ENCODE peak calls at places on chromosomes 11 and 22, in nine cellular contexts. One of them, this sample, is unnamed.

GRCh38 chr11:131536159-131536558 is 165.7 kb downstream of the NTM start:
- DNase-seq in H4: no peak
- DNase-seq in dorsolateral prefrontal cortex: no peak
- DNase-seq in HTR-8/SVneo: no peak
- DNase-seq in stimulated activated naive CD4-positive, alpha-beta T cell: no peak
- DNase-seq in cardiac muscle cell: no peak
- DNase-seq in retinal pigment epithelial cell: no peak
- DNase-seq in psoas muscle: no peak
- DNase-seq in stimulated activated CD4-positive, alpha-beta T cell treated with anti-CD3 and anti-CD28 coated beads, Interleukin-1b, Interleukin-23, amount 100 ng/mL, for 1 hour: no peak
- DNase-seq in this sample: no peak

GRCh38 chr11:119153049-119153818 is 4.4 kb downstream of the ABCG4 start:
- DNase-seq in psoas muscle: no peak
- DNase-seq in dorsolateral prefrontal cortex: no peak
- DNase-seq in cardiac muscle cell: peak
- DNase-seq in HTR-8/SVneo: no peak
- DNase-seq in retinal pigment epithelial cell: no peak
- DNase-seq in stimulated activated naive CD4-positive, alpha-beta T cell: no peak
- DNase-seq in H4: no peak
- DNase-seq in stimulated activated CD4-positive, alpha-beta T cell treated with anti-CD3 and anti-CD28 coated beads, Interleukin-1b, Interleukin-23, amount 100 ng/mL, for 1 hour: no peak
- DNase-seq in this sample: no peak

GRCh38 chr22:42684462-42685195 is 35.4 kb upstream of the CYB5R3 start:
- DNase-seq in HTR-8/SVneo: no peak
- DNase-seq in cardiac muscle cell: no peak
- DNase-seq in stimulated activated CD4-positive, alpha-beta T cell treated with anti-CD3 and anti-CD28 coated beads, Interleukin-1b, Interleukin-23, amount 100 ng/mL, for 1 hour: no peak
- DNase-seq in dorsolateral prefrontal cortex: no peak
- DNase-seq in stimulated activated naive CD4-positive, alpha-beta T cell: no peak
- DNase-seq in retinal pigment epithelial cell: no peak
- DNase-seq in psoas muscle: peak
- DNase-seq in H4: no peak
- DNase-seq in this sample: no peak

GRCh38 chr11:127815316-127815715 is 772.0 kb downstream of the ETS1 start:
- DNase-seq in psoas muscle: no peak
- DNase-seq in retinal pigment epithelial cell: no peak
- DNase-seq in dorsolateral prefrontal cortex: no peak
- DNase-seq in HTR-8/SVneo: no peak
- DNase-seq in stimulated activated naive CD4-positive, alpha-beta T cell: no peak
- DNase-seq in cardiac muscle cell: no peak
- DNase-seq in stimulated activated CD4-positive, alpha-beta T cell treated with anti-CD3 and anti-CD28 coated beads, Interleukin-1b, Interleukin-23, amount 100 ng/mL, for 1 hour: no peak
- DNase-seq in H4: no peak
- DNase-seq in this sample: no peak

GRCh38 chr11:100240051-100240450 is 447.0 kb upstream of the ARHGAP42 start:
- DNase-seq in dorsolateral prefrontal cortex: no peak
- DNase-seq in stimulated activated CD4-positive, alpha-beta T cell treated with anti-CD3 and anti-CD28 coated beads, Interleukin-1b, Interleukin-23, amount 100 ng/mL, for 1 hour: no peak
- DNase-seq in retinal pigment epithelial cell: no peak
- DNase-seq in psoas muscle: no peak
- DNase-seq in HTR-8/SVneo: no peak
- DNase-seq in stimulated activated naive CD4-positive, alpha-beta T cell: no peak
- DNase-seq in H4: no peak
- DNase-seq in cardiac muscle cell: no peak
- DNase-seq in this sample: no peak

GRCh38 chr22:43996170-43996980 is 27.7 kb upstream of the PARVB start:
- DNase-seq in psoas muscle: peak
- DNase-seq in dorsolateral prefrontal cortex: no peak
- DNase-seq in H4: no peak
- DNase-seq in HTR-8/SVneo: no peak
- DNase-seq in cardiac muscle cell: no peak
- DNase-seq in retinal pigment epithelial cell: no peak
- DNase-seq in stimulated activated naive CD4-positive, alpha-beta T cell: peak
- DNase-seq in stimulated activated CD4-positive, alpha-beta T cell treated with anti-CD3 and anti-CD28 coated beads, Interleukin-1b, Interleukin-23, amount 100 ng/mL, for 1 hour: peak
- DNase-seq in this sample: peak

GRCh38 chr11:124402326-124402922 is 3.6 kb upstream of the OR8B3 start:
- DNase-seq in psoas muscle: no peak
- DNase-seq in retinal pigment epithelial cell: peak
- DNase-seq in stimulated activated CD4-positive, alpha-beta T cell treated with anti-CD3 and anti-CD28 coated beads, Interleukin-1b, Interleukin-23, amount 100 ng/mL, for 1 hour: no peak
- DNase-seq in cardiac muscle cell: peak
- DNase-seq in dorsolateral prefrontal cortex: peak
- DNase-seq in HTR-8/SVneo: peak
- DNase-seq in stimulated activated naive CD4-positive, alpha-beta T cell: no peak
- DNase-seq in H4: peak
- DNase-seq in this sample: peak

GRCh38 chr11:84106560-84106959 is 820.4 kb upstream of the CCDC90B start:
- DNase-seq in H4: peak
- DNase-seq in cardiac muscle cell: no peak
- DNase-seq in stimulated activated CD4-positive, alpha-beta T cell treated with anti-CD3 and anti-CD28 coated beads, Interleukin-1b, Interleukin-23, amount 100 ng/mL, for 1 hour: no peak
- DNase-seq in psoas muscle: no peak
- DNase-seq in dorsolateral prefrontal cortex: no peak
- DNase-seq in retinal pigment epithelial cell: no peak
- DNase-seq in stimulated activated naive CD4-positive, alpha-beta T cell: no peak
- DNase-seq in HTR-8/SVneo: no peak
- DNase-seq in this sample: no peak

GRCh38 chr11:2072551-2073261 is 66.5 kb downstream of the IGF2 start:
- DNase-seq in stimulated activated naive CD4-positive, alpha-beta T cell: no peak
- DNase-seq in dorsolateral prefrontal cortex: no peak
- DNase-seq in HTR-8/SVneo: no peak
- DNase-seq in H4: no peak
- DNase-seq in stimulated activated CD4-positive, alpha-beta T cell treated with anti-CD3 and anti-CD28 coated beads, Interleukin-1b, Interleukin-23, amount 100 ng/mL, for 1 hour: no peak
- DNase-seq in cardiac muscle cell: no peak
- DNase-seq in psoas muscle: no peak
- DNase-seq in retinal pigment epithelial cell: no peak
- DNase-seq in this sample: no peak

GRCh38 chr11:83933008-83933407 is 646.8 kb upstream of the CCDC90B start:
- DNase-seq in dorsolateral prefrontal cortex: no peak
- DNase-seq in HTR-8/SVneo: no peak
- DNase-seq in psoas muscle: no peak
- DNase-seq in cardiac muscle cell: no peak
- DNase-seq in stimulated activated CD4-positive, alpha-beta T cell treated with anti-CD3 and anti-CD28 coated beads, Interleukin-1b, Interleukin-23, amount 100 ng/mL, for 1 hour: no peak
- DNase-seq in retinal pigment epithelial cell: no peak
- DNase-seq in stimulated activated naive CD4-positive, alpha-beta T cell: no peak
- DNase-seq in H4: no peak
- DNase-seq in this sample: peak

GRCh38 chr22:42332089-42332488 is 61.6 kb upstream of the TCF20 start:
- DNase-seq in psoas muscle: no peak
- DNase-seq in HTR-8/SVneo: no peak
- DNase-seq in cardiac muscle cell: no peak
- DNase-seq in H4: no peak
- DNase-seq in stimulated activated CD4-positive, alpha-beta T cell treated with anti-CD3 and anti-CD28 coated beads, Interleukin-1b, Interleukin-23, amount 100 ng/mL, for 1 hour: no peak
- DNase-seq in stimulated activated naive CD4-positive, alpha-beta T cell: no peak
- DNase-seq in retinal pigment epithelial cell: no peak
- DNase-seq in dorsolateral prefrontal cortex: no peak
- DNase-seq in this sample: no peak

GRCh38 chr11:38425578-38425977 is 1827.5 kb upstream of the RAG2 start:
- DNase-seq in H4: no peak
- DNase-seq in stimulated activated naive CD4-positive, alpha-beta T cell: no peak
- DNase-seq in cardiac muscle cell: peak
- DNase-seq in dorsolateral prefrontal cortex: no peak
- DNase-seq in psoas muscle: no peak
- DNase-seq in HTR-8/SVneo: no peak
- DNase-seq in retinal pigment epithelial cell: no peak
- DNase-seq in stimulated activated CD4-positive, alpha-beta T cell treated with anti-CD3 and anti-CD28 coated beads, Interleukin-1b, Interleukin-23, amount 100 ng/mL, for 1 hour: no peak
- DNase-seq in this sample: no peak

GRCh38 chr11:62669420-62670161 is 1.9 kb upstream of the UQCC3 start:
- DNase-seq in H4: no peak
- DNase-seq in stimulated activated naive CD4-positive, alpha-beta T cell: no peak
- DNase-seq in stimulated activated CD4-positive, alpha-beta T cell treated with anti-CD3 and anti-CD28 coated beads, Interleukin-1b, Interleukin-23, amount 100 ng/mL, for 1 hour: no peak
- DNase-seq in cardiac muscle cell: no peak
- DNase-seq in psoas muscle: no peak
- DNase-seq in HTR-8/SVneo: no peak
- DNase-seq in retinal pigment epithelial cell: no peak
- DNase-seq in dorsolateral prefrontal cortex: no peak
- DNase-seq in this sample: no peak

GRCh38 chr11:94851864-94852581 is 83.9 kb downstream of the AMOTL1 start:
- DNase-seq in retinal pigment epithelial cell: no peak
- DNase-seq in psoas muscle: no peak
- DNase-seq in HTR-8/SVneo: no peak
- DNase-seq in H4: no peak
- DNase-seq in stimulated activated CD4-positive, alpha-beta T cell treated with anti-CD3 and anti-CD28 coated beads, Interleukin-1b, Interleukin-23, amount 100 ng/mL, for 1 hour: no peak
- DNase-seq in stimulated activated naive CD4-positive, alpha-beta T cell: no peak
- DNase-seq in cardiac muscle cell: no peak
- DNase-seq in dorsolateral prefrontal cortex: no peak
- DNase-seq in this sample: peak

GRCh38 chr11:87097582-87097981 is 59.8 kb downstream of the TMEM135 start:
- DNase-seq in H4: peak
- DNase-seq in HTR-8/SVneo: peak
- DNase-seq in stimulated activated naive CD4-positive, alpha-beta T cell: peak
- DNase-seq in stimulated activated CD4-positive, alpha-beta T cell treated with anti-CD3 and anti-CD28 coated beads, Interleukin-1b, Interleukin-23, amount 100 ng/mL, for 1 hour: no peak
- DNase-seq in dorsolateral prefrontal cortex: no peak
- DNase-seq in psoas muscle: no peak
- DNase-seq in cardiac muscle cell: peak
- DNase-seq in retinal pigment epithelial cell: no peak
- DNase-seq in this sample: peak

GRCh38 chr11:3021125-3021524 is 29.0 kb upstream of the NAP1L4 start:
- DNase-seq in retinal pigment epithelial cell: peak
- DNase-seq in dorsolateral prefrontal cortex: peak
- DNase-seq in H4: peak
- DNase-seq in HTR-8/SVneo: peak
- DNase-seq in psoas muscle: no peak
- DNase-seq in stimulated activated CD4-positive, alpha-beta T cell treated with anti-CD3 and anti-CD28 coated beads, Interleukin-1b, Interleukin-23, amount 100 ng/mL, for 1 hour: no peak
- DNase-seq in stimulated activated naive CD4-positive, alpha-beta T cell: peak
- DNase-seq in cardiac muscle cell: peak
- DNase-seq in this sample: peak

This sample was measured in cerebellar cortex.